ENCODE peak calls at places on chromosome 10, in seven cellular contexts. O, B, C, P, M, X and H are unnamed samples.

GRCh38 chr10:59337254-59337653 is 25.1 kb downstream of the FAM13C start:
- DNase-seq in O (peak; percentile 31), B (peak; percentile 4), C (no peak), P (peak; percentile 57), M (no peak), X (peak; percentile 64), H (no peak)

GRCh38 chr10:42428534-42428933 is 209.8 kb downstream of the ZNF33B start:
- DNase-seq in O (no peak), B (peak; percentile 10), C (no peak), P (no peak), M (no peak), X (no peak), H (no peak)

GRCh38 chr10:117536359-117536861 is 6.1 kb upstream of the EMX2 start:
- DNase-seq in O (no peak), B (no peak), C (no peak), P (peak; percentile 46), M (no peak), X (no peak), H (no peak)

GRCh38 chr10:44314802-44315460 is 70.0 kb downstream of the CXCL12 start:
- DNase-seq in O (no peak), B (no peak), C (no peak), P (no peak), M (no peak), X (no peak), H (no peak)

GRCh38 chr10:87626422-87626892 is 33.2 kb upstream of the PAPSS2 start:
- DNase-seq in O (no peak), B (no peak), C (no peak), P (no peak), M (no peak), X (no peak), H (peak; percentile 70)

GRCh38 chr10:535953-536352 is 153.5 kb downstream of the DIP2C start:
- DNase-seq in O (no peak), B (no peak), C (no peak), P (peak; percentile 75), M (no peak), X (no peak), H (no peak)

GRCh38 chr10:114511875-114512274 is 107.6 kb upstream of the AFAP1L2 start:
- DNase-seq in O (no peak), B (no peak), C (no peak), P (no peak), M (no peak), X (no peak), H (no peak)

GRCh38 chr10:132391372-132392020 is 5.5 kb upstream of the PWWP2B start:
- DNase-seq in O (no peak), B (no peak), C (no peak), P (no peak), M (no peak), X (no peak), H (no peak)

GRCh38 chr10:35613597-35614226 is 8.6 kb downstream of the GJD4 start:
- DNase-seq in O (peak; percentile 28), B (peak; percentile 30), C (no peak), P (peak; percentile 41), M (no peak), X (peak; percentile 55), H (no peak)

GRCh38 chr10:329361-330099 is 194.3 kb downstream of the ZMYND11 start:
- DNase-seq in O (peak; percentile 96), B (peak; percentile 96), C (no peak), P (peak; percentile 44), M (no peak), X (peak; percentile 96), H (peak; percentile 96)

GRCh38 chr10:122282253-122282671 is 11.2 kb downstream of the BTBD16 start:
- DNase-seq in O (peak; percentile 34), B (peak; percentile 37), C (no peak), P (no peak), M (no peak), X (peak; percentile 45), H (no peak)

GRCh38 chr10:25191162-25191895 is 16.5 kb downstream of the GPR158 start:
- DNase-seq in O (no peak), B (no peak), C (no peak), P (no peak), M (no peak), X (no peak), H (no peak)

GRCh38 chr10:121337356-121337936 is 260.8 kb downstream of the FGFR2 start:
- DNase-seq in O (no peak), B (no peak), C (no peak), P (no peak), M (no peak), X (no peak), H (peak; percentile 47)

GRCh38 chr10:43226851-43227845 is 39.7 kb downstream of the RASGEF1A start:
- DNase-seq in O (no peak), B (no peak), C (no peak), P (no peak), M (no peak), X (no peak), H (no peak)

GRCh38 chr10:29748109-29748650 is 113.4 kb upstream of the SVIL start:
- DNase-seq in O (no peak), B (no peak), C (no peak), P (no peak), M (no peak), X (no peak), H (no peak)

GRCh38 chr10:80924063-80924952 is 386.6 kb downstream of the SH2D4B start:
- DNase-seq in O (peak; percentile 53), B (peak; percentile 18), C (no peak), P (peak; percentile 78), M (no peak), X (peak; percentile 11), H (no peak)

GRCh38 chr10:89625041-89625765 is 19.8 kb downstream of the PANK1 start:
- DNase-seq in O (peak; percentile 56), B (peak; percentile 34), C (no peak), P (peak; percentile 62), M (no peak), X (peak; percentile 60), H (no peak)

GRCh38 chr10:22619111-22619510 is 95.3 kb downstream of the PIP4K2A start:
- DNase-seq in O (no peak), B (no peak), C (no peak), P (no peak), M (no peak), X (no peak), H (no peak)

GRCh38 chr10:88986549-88987242 is 3.9 kb upstream of the FAS start:
- DNase-seq in O (peak; percentile 27), B (peak; percentile 38), C (no peak), P (peak; percentile 57), M (no peak), X (peak; percentile 37), H (no peak)

GRCh38 chr10:126504051-126504760 is 115.9 kb upstream of the ADAM12 start:
- DNase-seq in O (peak; percentile 61), B (peak; percentile 71), C (peak; percentile 9), P (peak; percentile 79), M (no peak), X (peak; percentile 64), H (peak; percentile 83)

GRCh38 chr10:4704034-4704545 is 121.9 kb upstream of the AKR1E2 start:
- DNase-seq in O (peak; percentile 94), B (peak; percentile 93), C (no peak), P (peak; percentile 17), M (no peak), X (peak; percentile 93), H (no peak)

GRCh38 chr10:93463723-93464511 is 18.2 kb downstream of the MYOF start:
- DNase-seq in O (no peak), B (peak; percentile 66), C (no peak), P (no peak), M (no peak), X (peak; percentile 71), H (no peak)

GRCh38 chr10:48464871-48465736 is 139.8 kb downstream of the ARHGAP22 start:
- DNase-seq in O (no peak), B (no peak), C (no peak), P (peak; percentile 54), M (no peak), X (no peak), H (no peak)

GRCh38 chr10:787933-788651 is 98.6 kb upstream of the DIP2C start:
- DNase-seq in O (peak; percentile 53), B (peak; percentile 60), C (no peak), P (no peak), M (no peak), X (peak; percentile 62), H (peak; percentile 75)